ENCODE peak calls at places on chromosome 2, in five cellular contexts. Q, R, X, B and T are unnamed samples.

GRCh38 chr2:43220982-43221659 is 5.3 kb downstream of the ZFP36L2 start:
- DNase-seq in X (no peak), B (peak; percentile 56), Q (peak; percentile 10), R (no peak), T (peak; percentile 59)

GRCh38 chr2:201955702-201956141 is 77.9 kb upstream of the FZD7 start:
- DNase-seq in X (no peak), B (no peak), Q (no peak), R (no peak), T (peak; percentile 24)

GRCh38 chr2:49860170-49860569 is 705.9 kb upstream of the FSHR start:
- DNase-seq in X (no peak), B (no peak), R (no peak), Q (no peak), T (no peak)

GRCh38 chr2:72233211-72233610 is 85.5 kb upstream of the CYP26B1 start:
- DNase-seq in R (no peak), X (no peak), Q (no peak), B (no peak), T (no peak)

GRCh38 chr2:118473241-118473640 is 374.2 kb downstream of the EN1 start:
- DNase-seq in R (no peak), B (no peak), Q (no peak), X (no peak), T (no peak)

GRCh38 chr2:75667884-75668283 is 21.3 kb downstream of the MRPL19 start:
- DNase-seq in R (no peak), B (no peak), Q (no peak), X (no peak), T (no peak)

GRCh38 chr2:20067992-20068727 is 16.7 kb upstream of the LAPTM4A start:
- DNase-seq in B (peak; percentile 27), X (no peak), R (no peak), Q (no peak), T (peak; percentile 91)

GRCh38 chr2:55856936-55857335 is 66.6 kb downstream of the EFEMP1 start:
- DNase-seq in X (no peak), Q (no peak), B (no peak), R (no peak), T (peak; percentile 97)

GRCh38 chr2:120434487-120434886 is 88.6 kb downstream of the INHBB start:
- DNase-seq in R (no peak), X (no peak), B (no peak), Q (no peak), T (no peak)

GRCh38 chr2:187364696-187365095 is 83.4 kb downstream of the CALCRL start:
- DNase-seq in B (no peak), Q (no peak), X (no peak), R (no peak), T (no peak)

GRCh38 chr2:164044637-164045036 is 308.8 kb upstream of the FIGN start:
- DNase-seq in R (no peak), Q (no peak), B (no peak), X (no peak), T (no peak)